ENCODE peak calls at places on chromosomes 6 and 20, in four cellular contexts. Z, E, X and T are unnamed samples.

GRCh38 chr20:40251284-40251932 is 437.6 kb downstream of the MAFB start:
- DNase-seq in E (peak), X (no peak), Z (peak), T (no peak)

GRCh38 chr6:137240168-137240567 is 21.0 kb upstream of the IFNGR1 start:
- DNase-seq in X (no peak), Z (no peak), E (no peak), T (no peak)

GRCh38 chr20:4041748-4042411 is 26.5 kb upstream of the RNF24 start:
- DNase-seq in Z (no peak), X (no peak), E (no peak), T (no peak)

GRCh38 chr6:157228421-157229218 is 94.7 kb downstream of the TMEM242 start:
- DNase-seq in Z (no peak), E (no peak), X (no peak), T (no peak)

GRCh38 chr6:45619994-45620471 is 242.3 kb upstream of the SUPT3H start:
- DNase-seq in Z (peak), E (peak), X (no peak), T (peak)

GRCh38 chr6:28315628-28316027 is 20.3 kb downstream of the ZSCAN31 start:
- DNase-seq in Z (no peak), X (no peak), E (no peak), T (no peak)

GRCh38 chr6:27441001-27441400 is 31.9 kb downstream of the ZNF184 start:
- DNase-seq in Z (no peak), E (no peak), X (no peak), T (no peak)

GRCh38 chr6:109466212-109466923 is 10.8 kb upstream of the MICAL1 start:
- DNase-seq in Z (no peak), X (no peak), E (no peak), T (no peak)

GRCh38 chr6:132741281-132741680 is 16.4 kb downstream of the VNN2 start:
- DNase-seq in Z (no peak), E (no peak), X (no peak), T (no peak)

GRCh38 chr6:155678361-155678760 is 222.7 kb upstream of the NOX3 start:
- DNase-seq in Z (no peak), X (no peak), E (no peak), T (no peak)

GRCh38 chr20:7285918-7286556 is 518.6 kb downstream of the BMP2 start:
- DNase-seq in Z (peak), X (no peak), E (peak), T (peak)

GRCh38 chr6:14676084-14676483 is 558.5 kb downstream of the CD83 start:
- DNase-seq in E (no peak), Z (no peak), X (no peak), T (peak)

GRCh38 chr20:13006825-13007224 is 1.9 kb upstream of the SPTLC3 start:
- DNase-seq in Z (no peak), X (no peak), E (no peak), T (no peak)

GRCh38 chr20:44218441-44218840 is 7.9 kb upstream of the OSER1 start:
- DNase-seq in E (no peak), X (peak), Z (peak), T (peak)

GRCh38 chr6:168524644-168525043 is 83.7 kb downstream of the SMOC2 start:
- DNase-seq in Z (no peak), X (no peak), E (no peak), T (no peak)

GRCh38 chr20:14632906-14633305 is 295.5 kb upstream of the FLRT3 start:
- DNase-seq in Z (no peak), E (no peak), X (no peak), T (no peak)

GRCh38 chr20:36461600-36462439 is 79.5 kb upstream of the MYL9 start:
- DNase-seq in E (peak), X (peak), Z (peak), T (peak)